ENCODE peak calls at places on chromosome 14, in eight cellular contexts. Y is stomach, N is BJ, F is GM06990, J is esophagus squamous epithelium, M is astrocyte, A is fibroblast of lung, Z is left lung. B is an unnamed sample.

GRCh38 chr14:87935895-87936294 is 57.1 kb downstream of the GALC start:
- DNase-seq in Y (no peak), N (no peak), F (no peak), J (no peak), M (no peak), A (no peak), Z (no peak), B (no peak)

GRCh38 chr14:89384023-89384422 is 33.0 kb downstream of the FOXN3 start:
- DNase-seq in Y (no peak), N (no peak), F (peak; percentile 82), J (peak; percentile 19), M (no peak), A (no peak), Z (no peak), B (no peak)

GRCh38 chr14:61398221-61398620 is 76.8 kb downstream of the PRKCH start:
- DNase-seq in Y (no peak), N (no peak), F (no peak), J (no peak), M (no peak), A (no peak), Z (no peak), B (no peak)

GRCh38 chr14:68232643-68233055 is 413.1 kb downstream of the RAD51B start:
- DNase-seq in Y (peak; percentile 58), N (peak; percentile 94), F (peak; percentile 78), J (no peak), M (peak; percentile 100), A (peak; percentile 97), Z (no peak), B (peak; percentile 100)

GRCh38 chr14:105049753-105050550 is 15.3 kb downstream of the GPR132 start:
- DNase-seq in Y (no peak), N (no peak), F (no peak), J (no peak), M (no peak), A (no peak), Z (peak; percentile 68), B (no peak)

GRCh38 chr14:71324767-71325272 is 417.6 kb downstream of the PCNX1 start:
- DNase-seq in Y (no peak), N (no peak), F (peak; percentile 44), J (no peak), M (no peak), A (no peak), Z (no peak), B (no peak)

GRCh38 chr14:99628832-99629618 is 15.9 kb upstream of the HHIPL1 start:
- DNase-seq in Y (peak; percentile 87), N (no peak), F (peak; percentile 41), J (no peak), M (no peak), A (peak; percentile 68), Z (peak; percentile 91), B (no peak)

GRCh38 chr14:86543531-86543930 is 1013.6 kb downstream of the FLRT2 start:
- DNase-seq in Y (no peak), N (no peak), F (no peak), J (no peak), M (no peak), A (no peak), Z (no peak), B (no peak)

DNA sequence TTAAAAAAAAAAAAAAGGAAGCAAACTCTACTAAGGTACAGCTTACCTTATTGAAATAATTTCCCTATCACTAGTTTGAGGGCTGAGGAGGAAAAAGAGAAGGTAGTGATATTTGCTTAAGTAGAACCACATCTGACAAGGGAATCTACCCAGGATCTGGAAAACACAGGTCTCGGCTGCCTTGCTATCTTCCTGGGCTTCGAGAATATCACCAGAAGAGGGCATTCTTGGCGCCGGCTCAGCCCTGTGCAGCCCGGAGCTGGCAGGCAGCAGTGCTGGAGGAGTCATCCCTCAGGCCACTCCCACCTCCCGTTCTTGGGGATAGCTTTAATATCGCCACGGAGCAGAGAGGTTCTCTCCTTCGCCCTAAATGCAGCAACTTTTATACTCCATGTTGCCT is 1181.2 kb downstream of the VRK1 start:
- DNase-seq in Y (peak; percentile 69), N (no peak), F (no peak), J (no peak), M (peak; percentile 61), A (peak; percentile 11), Z (peak; percentile 85), B (peak; percentile 18)
- TF ChIP-seq CTCF in Y (no peak), N (no peak), F (no peak), J (peak; percentile 34), M (peak; percentile 33), A (no peak), Z (no peak), B (peak; percentile 74)

GRCh38 chr14:54760866-54761265 is 141.8 kb downstream of the GCH1 start:
- DNase-seq in Y (no peak), N (no peak), F (no peak), J (no peak), M (no peak), A (no peak), Z (no peak), B (no peak)
- H3K36me3 ChIP-seq in Y (peaks cover 6% of the 10 kb centered on the region), N (peaks cover 38% of the 10 kb centered on the region), F (no peaks in the 10 kb centered on the region), J (peaks cover 26% of the 10 kb centered on the region), M (peaks cover 22% of the 10 kb centered on the region), A (peaks cover 26% of the 10 kb centered on the region), Z (peaks cover 19% of the 10 kb centered on the region), B (peaks cover 7% of the 10 kb centered on the region)

GRCh38 chr14:78697341-78697740 is 527.2 kb downstream of the NRXN3 start:
- DNase-seq in Y (no peak), N (no peak), F (no peak), J (no peak), M (peak; percentile 23), A (peak; percentile 19), Z (no peak), B (no peak)
- TF ChIP-seq CTCF in Y (no peak), N (peak; percentile 69), F (peak; percentile 63), J (peak; percentile 36), M (peak; percentile 67), A (peak; percentile 81), Z (peak; percentile 21), B (peak; percentile 63)

GRCh38 chr14:103741876-103742275 is 26.3 kb downstream of the ZFYVE21 start:
- DNase-seq in Y (no peak), N (no peak), F (no peak), J (no peak), M (no peak), A (no peak), Z (peak; percentile 52), B (no peak)
- H3K36me3 ChIP-seq in Y (peaks cover 42% of the 10 kb centered on the region), N (no peaks in the 10 kb centered on the region), F (peaks cover 7% of the 10 kb centered on the region), J (peaks cover 98% of the 10 kb centered on the region), M (no peaks in the 10 kb centered on the region), A (no peaks in the 10 kb centered on the region), Z (peaks cover 94% of the 10 kb centered on the region), B (peaks cover 2% of the 10 kb centered on the region)

GRCh38 chr14:35215110-35215872 is 76.9 kb upstream of the PSMA6 start:
- DNase-seq in Y (no peak), N (peak; percentile 29), F (no peak), J (no peak), M (peak; percentile 60), A (peak; percentile 83), Z (no peak), B (peak; percentile 35)
- TF ChIP-seq CTCF in Y (no peak), N (peak; percentile 65), F (peak; percentile 31), J (no peak), M (peak; percentile 51), A (peak; percentile 50), Z (peak; percentile 50), B (peak; percentile 57)